ENCODE peak calls at places on chromosomes 1 and 21, in seven cellular contexts. X, G, O, R, L, S and I are unnamed samples.

GRCh38 chr1:80799457-80799856 is 1001.3 kb upstream of the ADGRL2 start:
- DNase-seq in X (no peak), G (no peak), O (no peak), R (no peak), L (peak), S (no peak), I (no peak)

GRCh38 chr1:118983558-118984021 is 4.6 kb downstream of the TBX15 start:
- DNase-seq in X (no peak), G (no peak), O (peak), R (no peak), L (no peak), S (no peak), I (no peak)

GRCh38 chr1:116765962-116766361 is 11.7 kb downstream of the CD2 start:
- DNase-seq in X (no peak), G (no peak), O (no peak), R (peak), L (no peak), S (no peak), I (no peak)

GRCh38 chr21:31343030-31343510 is 991 bp downstream of the TIAM1 start:
- DNase-seq in X (no peak), G (no peak), O (no peak), R (no peak), L (no peak), S (no peak), I (no peak)

GRCh38 chr1:153540394-153541361 is at the start of gene S100A5:
- DNase-seq in X (no peak), G (peak), O (no peak), R (no peak), L (no peak), S (no peak), I (no peak)

GRCh38 chr1:234519506-234519905 is 40.5 kb upstream of the TARBP1 start:
- DNase-seq in X (no peak), G (no peak), O (no peak), R (no peak), L (no peak), S (no peak), I (no peak)

GRCh38 chr1:185343306-185343705 is 26.3 kb upstream of the IVNS1ABP start:
- DNase-seq in X (no peak), G (no peak), O (no peak), R (no peak), L (no peak), S (no peak), I (no peak)

GRCh38 chr21:45540601-45540970 is 1.7 kb downstream of the SLC19A1 start:
- DNase-seq in X (no peak), G (no peak), O (no peak), R (no peak), L (no peak), S (peak), I (no peak)

GRCh38 chr1:93531193-93531592 is 83.3 kb downstream of the FNBP1L start:
- DNase-seq in X (no peak), G (no peak), O (no peak), R (no peak), L (no peak), S (no peak), I (no peak)

GRCh38 chr1:93522721-93523120 is 74.8 kb downstream of the FNBP1L start:
- DNase-seq in X (no peak), G (no peak), O (no peak), R (no peak), L (no peak), S (no peak), I (no peak)

GRCh38 chr1:93525431-93525830 is 77.5 kb downstream of the FNBP1L start:
- DNase-seq in X (no peak), G (no peak), O (no peak), R (no peak), L (no peak), S (no peak), I (no peak)

GRCh38 chr1:93528416-93528815 is 80.5 kb downstream of the FNBP1L start:
- DNase-seq in X (no peak), G (no peak), O (no peak), R (no peak), L (no peak), S (no peak), I (no peak)

GRCh38 chr1:93526431-93526830 is 78.5 kb downstream of the FNBP1L start:
- DNase-seq in X (no peak), G (no peak), O (no peak), R (no peak), L (peak), S (no peak), I (no peak)
- H3K27ac ChIP-seq in X (no peak), G (no peak), O (no peak), R (no peak), L (no peak), S (no peak), I (no peak)

DNA sequence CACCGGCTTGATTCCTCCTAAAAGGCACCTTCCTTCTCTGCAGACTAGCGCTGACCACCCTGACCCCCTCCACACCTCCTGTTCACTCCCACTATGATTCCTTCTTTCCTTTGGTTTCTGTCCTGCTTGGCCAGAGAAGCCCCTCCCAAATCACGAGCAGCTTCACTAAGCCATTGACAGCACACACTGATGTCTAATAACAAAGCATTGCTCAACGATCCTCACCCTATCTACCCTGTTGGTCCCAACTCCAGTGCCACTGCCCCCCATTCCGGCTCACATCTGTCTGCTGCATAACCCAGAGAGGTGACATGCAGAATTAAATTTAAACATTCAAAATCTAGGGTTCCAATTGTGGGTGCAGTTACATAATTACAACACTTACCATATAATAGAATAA is 237.0 kb downstream of the TTLL7 start:
- DNase-seq in X (no peak), G (no peak), O (no peak), R (no peak), L (no peak), S (no peak), I (no peak)
- H3K27ac ChIP-seq in X (no peak), G (no peak), O (no peak), R (no peak), L (no peak), S (no peak), I (no peak)

DNA sequence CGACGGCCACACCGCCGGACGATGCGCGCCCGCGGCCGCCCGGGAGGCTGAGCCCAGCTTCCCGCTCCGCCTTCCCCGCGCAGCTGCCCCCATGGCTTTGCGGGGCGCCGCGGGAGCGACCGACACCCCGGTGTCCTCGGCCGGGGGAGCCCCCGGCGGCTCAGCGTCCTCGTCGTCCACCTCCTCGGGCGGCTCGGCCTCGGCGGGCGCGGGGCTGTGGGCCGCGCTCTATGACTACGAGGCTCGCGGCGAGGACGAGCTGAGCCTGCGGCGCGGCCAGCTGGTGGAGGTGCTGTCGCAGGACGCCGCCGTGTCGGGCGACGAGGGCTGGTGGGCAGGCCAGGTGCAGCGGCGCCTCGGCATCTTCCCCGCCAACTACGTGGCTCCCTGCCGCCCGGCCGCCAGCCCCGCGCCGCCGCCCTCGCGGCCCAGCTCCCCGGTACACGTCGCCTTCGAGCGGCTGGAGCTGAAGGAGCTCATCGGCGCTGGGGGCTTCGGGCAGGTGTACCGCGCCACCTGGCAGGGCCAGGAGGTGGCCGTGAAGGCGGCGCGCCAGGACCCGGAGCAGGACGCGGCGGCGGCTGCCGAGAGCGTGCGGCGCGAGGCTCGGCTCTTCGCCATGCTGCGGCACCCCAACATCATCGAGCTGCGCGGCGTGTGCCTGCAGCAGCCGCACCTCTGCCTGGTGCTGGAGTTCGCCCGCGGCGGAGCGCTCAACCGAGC is 575 bp downstream of the MAP3K21 start:
- DNase-seq in X (no peak), G (no peak), O (no peak), R (no peak), L (peak), S (peak), I (peak)
- H3K27ac ChIP-seq in X (no peak), G (no peak), O (no peak), R (peak), L (no peak), S (peak), I (peak)

GRCh38 chr1:229183583-229183982 is 87.3 kb upstream of the RAB4A start:
- DNase-seq in X (no peak), G (no peak), O (no peak), R (no peak), L (no peak), S (no peak), I (no peak)
- H3K27ac ChIP-seq in X (no peak), G (no peak), O (no peak), R (no peak), L (no peak), S (peak), I (no peak)

DNA sequence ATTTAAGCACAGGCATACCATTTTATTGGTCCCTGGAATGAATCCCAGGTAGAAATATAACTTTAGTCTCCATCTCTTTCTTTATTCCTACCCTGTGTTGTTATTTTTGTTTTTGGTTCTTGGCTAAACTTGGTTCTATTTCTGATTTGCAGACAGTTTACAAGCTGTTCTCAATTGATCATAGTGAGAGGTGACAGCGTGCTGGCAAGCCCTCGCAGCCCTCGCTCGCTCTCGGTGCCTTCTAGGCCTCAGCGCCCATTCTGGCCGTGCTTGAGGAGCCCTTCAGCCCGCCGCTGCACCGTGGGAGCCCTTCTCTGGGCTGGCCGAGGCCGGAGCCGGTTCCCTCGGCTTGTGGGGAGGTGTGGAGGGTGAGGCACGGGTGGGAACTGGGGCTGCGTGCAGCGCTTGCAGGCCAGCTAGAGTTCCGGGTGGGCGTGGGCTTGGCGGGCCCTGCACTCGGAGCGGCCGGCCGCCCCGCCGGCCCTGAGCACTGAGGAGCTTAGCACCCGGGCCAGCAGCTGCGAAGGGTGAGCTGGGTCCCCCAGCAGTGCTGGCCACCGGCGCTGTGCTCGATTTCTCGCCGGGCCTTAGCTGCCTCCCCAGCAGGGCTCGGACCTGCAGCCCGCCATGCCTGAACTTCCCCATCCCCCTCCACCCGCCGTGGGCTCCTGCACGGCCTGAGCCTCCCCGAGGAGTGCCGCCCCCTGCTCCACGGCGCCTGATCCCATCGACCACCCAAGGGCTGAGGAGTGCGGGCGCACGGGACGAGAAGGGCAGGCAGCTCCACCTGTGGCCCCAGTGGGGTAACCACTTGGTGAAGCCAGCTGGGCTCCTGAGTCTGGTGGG is 38.7 kb downstream of the SNRPE start:
- DNase-seq in X (no peak), G (no peak), O (no peak), R (no peak), L (no peak), S (peak), I (no peak)
- H3K27ac ChIP-seq in X (no peak), G (no peak), O (no peak), R (no peak), L (no peak), S (peak), I (no peak)

DNA sequence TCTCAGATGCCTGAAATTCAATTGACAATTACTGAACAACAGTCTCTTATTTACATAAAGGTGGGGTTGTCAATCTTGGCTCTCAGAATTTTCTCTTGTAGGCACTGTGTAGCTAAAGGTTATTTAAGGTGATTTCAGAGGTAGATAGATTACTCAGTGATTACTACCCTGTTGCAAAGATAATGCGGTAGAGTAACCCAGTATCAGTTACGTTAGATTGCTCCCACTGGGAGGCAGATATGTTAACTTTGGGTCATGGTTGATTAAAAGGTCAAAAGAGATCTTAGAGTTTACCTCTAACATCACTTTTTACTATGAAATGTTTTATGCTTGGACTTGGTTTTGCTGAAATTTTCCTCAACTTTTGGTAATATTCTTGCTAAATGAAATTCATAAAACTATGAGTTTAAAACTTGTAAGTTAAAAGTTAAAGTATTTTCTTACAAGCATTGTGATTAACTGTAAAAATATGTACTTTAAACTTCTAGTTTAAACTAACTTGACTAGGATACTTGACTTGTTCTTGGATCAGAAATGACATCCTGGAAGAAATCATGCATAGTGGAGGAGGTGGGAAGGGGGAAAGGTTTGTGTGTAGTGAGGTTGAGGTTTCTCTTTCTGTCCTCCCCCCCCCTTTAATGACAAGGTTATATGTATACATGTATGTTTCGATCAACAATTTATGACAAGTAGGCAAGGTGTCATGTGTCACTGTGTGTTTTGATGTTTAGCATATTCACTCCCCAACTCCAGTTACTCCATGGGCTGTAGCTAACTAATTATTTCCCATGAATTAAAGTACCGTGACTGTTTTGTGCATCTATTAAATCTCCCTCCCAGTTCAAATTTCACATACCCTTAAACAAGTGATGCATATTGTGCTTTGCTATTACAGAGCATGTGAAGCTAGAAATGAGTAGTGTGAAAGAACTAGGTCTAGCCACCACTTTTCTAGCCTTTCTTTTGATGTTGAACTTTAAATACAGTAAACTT is 2.9 kb downstream of the LAMC1 start:
- DNase-seq in X (no peak), G (peak), O (no peak), R (no peak), L (no peak), S (no peak), I (no peak)
- H3K27ac ChIP-seq in X (peak), G (peak), O (peak), R (peak), L (no peak), S (peak), I (no peak)

DNA sequence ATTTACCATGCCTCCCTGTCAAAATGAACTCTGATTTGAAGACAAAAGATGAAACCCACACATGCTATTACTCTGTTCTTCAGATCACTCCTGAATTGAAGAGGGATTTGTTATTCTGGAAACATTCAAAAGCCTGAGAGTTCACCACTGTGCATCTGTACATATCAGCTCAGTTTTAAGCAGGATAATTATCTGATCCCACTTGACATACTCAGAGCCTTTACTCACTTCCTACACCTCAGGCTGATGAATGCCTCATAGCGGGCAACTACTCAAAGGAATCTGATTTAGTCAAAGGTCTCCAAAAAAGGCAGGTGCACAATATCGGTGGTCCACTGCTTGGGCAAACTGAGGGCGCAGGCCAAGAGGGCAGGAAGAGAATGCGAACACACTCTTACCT is 47.5 kb upstream of the LPAR3 start:
- DNase-seq in X (no peak), G (no peak), O (no peak), R (no peak), L (no peak), S (no peak), I (no peak)
- H3K27ac ChIP-seq in X (no peak), G (no peak), O (no peak), R (peak), L (no peak), S (no peak), I (no peak)

GRCh38 chr1:100323428-100324106 is 28.7 kb upstream of the CDC14A start:
- DNase-seq in X (no peak), G (no peak), O (no peak), R (no peak), L (no peak), S (peak), I (no peak)
- H3K27ac ChIP-seq in X (no peak), G (peak), O (no peak), R (peak), L (no peak), S (no peak), I (no peak)

GRCh38 chr21:39595465-39595864 is 17.3 kb upstream of the B3GALT5 start:
- DNase-seq in X (no peak), G (no peak), O (no peak), R (no peak), L (no peak), S (no peak), I (no peak)
- H3K27ac ChIP-seq in X (no peak), G (no peak), O (no peak), R (no peak), L (no peak), S (no peak), I (no peak)

GRCh38 chr1:27539901-27540861 is 50.2 kb upstream of the WASF2 start:
- DNase-seq in X (peak), G (peak), O (peak), R (no peak), L (no peak), S (no peak), I (no peak)

GRCh38 chr1:27536004-27536757 is 46.2 kb upstream of the WASF2 start:
- DNase-seq in X (no peak), G (no peak), O (no peak), R (no peak), L (no peak), S (no peak), I (no peak)

GRCh38 chr1:27535386-27535785 is 45.4 kb upstream of the WASF2 start:
- DNase-seq in X (no peak), G (no peak), O (no peak), R (no peak), L (no peak), S (no peak), I (no peak)

GRCh38 chr1:27536767-27537166 is 46.8 kb upstream of the WASF2 start:
- DNase-seq in X (no peak), G (peak), O (peak), R (no peak), L (peak), S (peak), I (no peak)

DNA sequence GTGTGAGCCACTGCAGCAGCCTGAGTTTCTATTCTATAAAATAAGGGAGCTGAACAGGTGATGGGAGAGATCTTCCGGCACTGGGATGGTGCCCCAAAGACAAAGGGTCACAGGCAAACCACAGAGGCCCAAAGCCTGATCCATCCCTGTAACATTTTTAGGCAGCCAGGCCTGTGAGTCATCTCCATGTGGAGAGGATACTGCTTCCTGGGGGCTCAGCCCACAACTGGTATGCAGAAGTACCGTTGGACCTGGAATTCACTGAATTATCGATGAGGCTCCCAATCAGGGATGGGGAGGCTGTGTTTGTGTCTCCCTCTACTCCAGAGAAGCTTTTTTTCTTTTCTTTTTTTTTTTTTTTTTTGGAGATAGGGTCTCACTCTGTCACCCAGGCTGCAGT is 48.8 kb upstream of the WASF2 start:
- DNase-seq in X (no peak), G (peak), O (peak), R (no peak), L (no peak), S (no peak), I (no peak)
- H3K27ac ChIP-seq in X (peak), G (peak), O (peak), R (peak), L (peak), S (no peak), I (no peak)